ENCODE peak calls at places on chromosome 1, in ten cellular contexts. One of them, this sample, is unnamed.
A peak's percentile ranks its signal among the peaks of the same experiment; 100 is the strongest.

GRCh38 chr1:11784993-11785769 is 20.6 kb downstream of the MTHFR start:
- DNase-seq in thyroid gland: peak; percentile 76
- DNase-seq in AG04449: no peak
- DNase-seq in foreskin fibroblast: no peak
- DNase-seq in heart left ventricle: peak; percentile 81
- DNase-seq in left ventricle myocardium inferior: peak; percentile 78
- DNase-seq in choroid plexus epithelial cell: peak; percentile 63
- DNase-seq in progenitor cell of endocrine pancreas: peak; percentile 64
- DNase-seq in ovary: peak; percentile 85
- DNase-seq in AG09309: no peak
- DNase-seq in this sample: peak; percentile 78

GRCh38 chr1:102318104-102318806 is 321.5 kb upstream of the OLFM3 start:
- DNase-seq in thyroid gland: no peak
- DNase-seq in AG04449: no peak
- DNase-seq in foreskin fibroblast: no peak
- DNase-seq in heart left ventricle: no peak
- DNase-seq in left ventricle myocardium inferior: no peak
- DNase-seq in choroid plexus epithelial cell: no peak
- DNase-seq in progenitor cell of endocrine pancreas: no peak
- DNase-seq in ovary: no peak
- DNase-seq in AG09309: no peak
- DNase-seq in this sample: no peak

GRCh38 chr1:7326366-7326765 is 444.7 kb upstream of the VAMP3 start:
- DNase-seq in thyroid gland: no peak
- DNase-seq in AG04449: no peak
- DNase-seq in foreskin fibroblast: no peak
- DNase-seq in heart left ventricle: no peak
- DNase-seq in left ventricle myocardium inferior: no peak
- DNase-seq in choroid plexus epithelial cell: no peak
- DNase-seq in progenitor cell of endocrine pancreas: no peak
- DNase-seq in ovary: no peak
- DNase-seq in AG09309: no peak
- DNase-seq in this sample: no peak

GRCh38 chr1:57163332-57163731 is 197.5 kb upstream of the C8B start:
- DNase-seq in thyroid gland: no peak
- DNase-seq in AG04449: no peak
- DNase-seq in foreskin fibroblast: no peak
- DNase-seq in heart left ventricle: no peak
- DNase-seq in left ventricle myocardium inferior: no peak
- DNase-seq in choroid plexus epithelial cell: no peak
- DNase-seq in progenitor cell of endocrine pancreas: no peak
- DNase-seq in ovary: no peak
- DNase-seq in AG09309: no peak
- DNase-seq in this sample: no peak

GRCh38 chr1:3501856-3502665 is 47.6 kb downstream of the ARHGEF16 start:
- DNase-seq in thyroid gland: peak; percentile 60
- DNase-seq in AG04449: no peak
- DNase-seq in foreskin fibroblast: no peak
- DNase-seq in heart left ventricle: peak; percentile 51
- DNase-seq in left ventricle myocardium inferior: peak; percentile 55
- DNase-seq in choroid plexus epithelial cell: peak; percentile 65
- DNase-seq in progenitor cell of endocrine pancreas: peak; percentile 75
- DNase-seq in ovary: peak; percentile 72
- DNase-seq in AG09309: no peak
- DNase-seq in this sample: peak; percentile 97

GRCh38 chr1:52544665-52545525 is 8.0 kb downstream of the TUT4 start:
- DNase-seq in thyroid gland: no peak
- DNase-seq in AG04449: no peak
- DNase-seq in foreskin fibroblast: no peak
- DNase-seq in heart left ventricle: no peak
- DNase-seq in left ventricle myocardium inferior: no peak
- DNase-seq in choroid plexus epithelial cell: no peak
- DNase-seq in progenitor cell of endocrine pancreas: no peak
- DNase-seq in ovary: no peak
- DNase-seq in AG09309: no peak
- DNase-seq in this sample: no peak

GRCh38 chr1:15146142-15146541 is 7.4 kb upstream of the TMEM51 start:
- DNase-seq in thyroid gland: no peak
- DNase-seq in AG04449: no peak
- DNase-seq in foreskin fibroblast: no peak
- DNase-seq in heart left ventricle: no peak
- DNase-seq in left ventricle myocardium inferior: no peak
- DNase-seq in choroid plexus epithelial cell: no peak
- DNase-seq in progenitor cell of endocrine pancreas: no peak
- DNase-seq in ovary: no peak
- DNase-seq in AG09309: no peak
- DNase-seq in this sample: no peak

GRCh38 chr1:48107516-48107915 is 110.3 kb upstream of the TRABD2B start:
- DNase-seq in thyroid gland: no peak
- DNase-seq in AG04449: no peak
- DNase-seq in foreskin fibroblast: no peak
- DNase-seq in heart left ventricle: no peak
- DNase-seq in left ventricle myocardium inferior: no peak
- DNase-seq in choroid plexus epithelial cell: peak; percentile 14
- DNase-seq in progenitor cell of endocrine pancreas: no peak
- DNase-seq in ovary: no peak
- DNase-seq in AG09309: no peak
- DNase-seq in this sample: no peak

GRCh38 chr1:154199563-154199879 is 6.6 kb downstream of the CFAP141 start:
- DNase-seq in thyroid gland: no peak
- DNase-seq in AG04449: no peak
- DNase-seq in foreskin fibroblast: no peak
- DNase-seq in heart left ventricle: no peak
- DNase-seq in left ventricle myocardium inferior: no peak
- DNase-seq in choroid plexus epithelial cell: peak; percentile 48
- DNase-seq in progenitor cell of endocrine pancreas: no peak
- DNase-seq in ovary: no peak
- DNase-seq in AG09309: no peak
- DNase-seq in this sample: no peak

GRCh38 chr1:89261926-89262540 is 10.6 kb downstream of the GBP5 start:
- DNase-seq in thyroid gland: peak; percentile 7
- DNase-seq in AG04449: no peak
- DNase-seq in foreskin fibroblast: no peak
- DNase-seq in heart left ventricle: peak; percentile 36
- DNase-seq in left ventricle myocardium inferior: peak; percentile 26
- DNase-seq in choroid plexus epithelial cell: peak; percentile 40
- DNase-seq in progenitor cell of endocrine pancreas: no peak
- DNase-seq in ovary: peak; percentile 60
- DNase-seq in AG09309: no peak
- DNase-seq in this sample: no peak

GRCh38 chr1:168476588-168477379 is 67.0 kb downstream of the XCL2 start:
- DNase-seq in thyroid gland: no peak
- DNase-seq in AG04449: no peak
- DNase-seq in foreskin fibroblast: no peak
- DNase-seq in heart left ventricle: no peak
- DNase-seq in left ventricle myocardium inferior: no peak
- DNase-seq in choroid plexus epithelial cell: no peak
- DNase-seq in progenitor cell of endocrine pancreas: no peak
- DNase-seq in ovary: no peak
- DNase-seq in AG09309: no peak
- DNase-seq in this sample: no peak

GRCh38 chr1:201309420-201309819 is 26.1 kb downstream of the PKP1 start:
- DNase-seq in thyroid gland: peak; percentile 88
- DNase-seq in AG04449: no peak
- DNase-seq in foreskin fibroblast: no peak
- DNase-seq in heart left ventricle: peak; percentile 77
- DNase-seq in left ventricle myocardium inferior: peak; percentile 67
- DNase-seq in choroid plexus epithelial cell: peak; percentile 14
- DNase-seq in progenitor cell of endocrine pancreas: no peak
- DNase-seq in ovary: no peak
- DNase-seq in AG09309: no peak
- DNase-seq in this sample: peak; percentile 70
- TF ChIP-seq CTCF in thyroid gland: no peak
- TF ChIP-seq CTCF in AG04449: no peak
- TF ChIP-seq CTCF in foreskin fibroblast: no peak
- TF ChIP-seq CTCF in heart left ventricle: no peak
- TF ChIP-seq CTCF in left ventricle myocardium inferior: no peak
- TF ChIP-seq CTCF in choroid plexus epithelial cell: no peak
- TF ChIP-seq CTCF in progenitor cell of endocrine pancreas: peak; percentile 40
- TF ChIP-seq CTCF in ovary: no peak
- TF ChIP-seq CTCF in AG09309: no peak
- TF ChIP-seq CTCF in this sample: peak; percentile 22

GRCh38 chr1:235076504-235077162 is 52.0 kb downstream of the TOMM20 start:
- DNase-seq in thyroid gland: no peak
- DNase-seq in AG04449: no peak
- DNase-seq in foreskin fibroblast: no peak
- DNase-seq in heart left ventricle: no peak
- DNase-seq in left ventricle myocardium inferior: no peak
- DNase-seq in choroid plexus epithelial cell: no peak
- DNase-seq in progenitor cell of endocrine pancreas: no peak
- DNase-seq in ovary: no peak
- DNase-seq in AG09309: no peak
- DNase-seq in this sample: no peak

GRCh38 chr1:235077163-235077540 is 51.5 kb downstream of the TOMM20 start:
- DNase-seq in thyroid gland: no peak
- DNase-seq in AG04449: no peak
- DNase-seq in foreskin fibroblast: no peak
- DNase-seq in heart left ventricle: no peak
- DNase-seq in left ventricle myocardium inferior: no peak
- DNase-seq in choroid plexus epithelial cell: no peak
- DNase-seq in progenitor cell of endocrine pancreas: no peak
- DNase-seq in ovary: no peak
- DNase-seq in AG09309: no peak
- DNase-seq in this sample: no peak

GRCh38 chr1:235075121-235075954 is 53.3 kb downstream of the TOMM20 start:
- DNase-seq in thyroid gland: peak; percentile 81
- DNase-seq in AG04449: peak; percentile 82
- DNase-seq in foreskin fibroblast: peak; percentile 90
- DNase-seq in heart left ventricle: peak; percentile 86
- DNase-seq in left ventricle myocardium inferior: peak; percentile 74
- DNase-seq in choroid plexus epithelial cell: peak; percentile 74
- DNase-seq in progenitor cell of endocrine pancreas: no peak
- DNase-seq in ovary: peak; percentile 79
- DNase-seq in AG09309: peak; percentile 71
- DNase-seq in this sample: no peak

GRCh38 chr1:235074335-235075120 is 54.1 kb downstream of the TOMM20 start:
- DNase-seq in thyroid gland: peak; percentile 49
- DNase-seq in AG04449: peak; percentile 72
- DNase-seq in foreskin fibroblast: peak; percentile 77
- DNase-seq in heart left ventricle: peak; percentile 46
- DNase-seq in left ventricle myocardium inferior: peak; percentile 45
- DNase-seq in choroid plexus epithelial cell: peak; percentile 62
- DNase-seq in progenitor cell of endocrine pancreas: no peak
- DNase-seq in ovary: no peak
- DNase-seq in AG09309: peak; percentile 75
- DNase-seq in this sample: no peak

GRCh38 chr1:235075955-235076308 is 52.7 kb downstream of the TOMM20 start:
- DNase-seq in thyroid gland: no peak
- DNase-seq in AG04449: no peak
- DNase-seq in foreskin fibroblast: no peak
- DNase-seq in heart left ventricle: no peak
- DNase-seq in left ventricle myocardium inferior: no peak
- DNase-seq in choroid plexus epithelial cell: peak; percentile 40
- DNase-seq in progenitor cell of endocrine pancreas: no peak
- DNase-seq in ovary: no peak
- DNase-seq in AG09309: no peak
- DNase-seq in this sample: no peak
- TF ChIP-seq CTCF in thyroid gland: no peak
- TF ChIP-seq CTCF in AG04449: peak; percentile 2
- TF ChIP-seq CTCF in foreskin fibroblast: no peak
- TF ChIP-seq CTCF in heart left ventricle: no peak
- TF ChIP-seq CTCF in left ventricle myocardium inferior: peak; percentile 13
- TF ChIP-seq CTCF in choroid plexus epithelial cell: peak; percentile 41
- TF ChIP-seq CTCF in progenitor cell of endocrine pancreas: no peak
- TF ChIP-seq CTCF in ovary: no peak
- TF ChIP-seq CTCF in AG09309: no peak
- TF ChIP-seq CTCF in this sample: no peak

GRCh38 chr1:108314815-108315214 is 70.9 kb upstream of the NBPF4 start:
- DNase-seq in thyroid gland: no peak
- DNase-seq in AG04449: no peak
- DNase-seq in foreskin fibroblast: no peak
- DNase-seq in heart left ventricle: no peak
- DNase-seq in left ventricle myocardium inferior: no peak
- DNase-seq in choroid plexus epithelial cell: no peak
- DNase-seq in progenitor cell of endocrine pancreas: no peak
- DNase-seq in ovary: no peak
- DNase-seq in AG09309: no peak
- DNase-seq in this sample: no peak

GRCh38 chr1:108320851-108321250 is 77.0 kb upstream of the NBPF4 start:
- DNase-seq in thyroid gland: no peak
- DNase-seq in AG04449: no peak
- DNase-seq in foreskin fibroblast: no peak
- DNase-seq in heart left ventricle: no peak
- DNase-seq in left ventricle myocardium inferior: no peak
- DNase-seq in choroid plexus epithelial cell: no peak
- DNase-seq in progenitor cell of endocrine pancreas: no peak
- DNase-seq in ovary: no peak
- DNase-seq in AG09309: no peak
- DNase-seq in this sample: no peak

GRCh38 chr1:108316545-108316944 is 72.7 kb upstream of the NBPF4 start:
- DNase-seq in thyroid gland: no peak
- DNase-seq in AG04449: no peak
- DNase-seq in foreskin fibroblast: peak; percentile 0
- DNase-seq in heart left ventricle: no peak
- DNase-seq in left ventricle myocardium inferior: no peak
- DNase-seq in choroid plexus epithelial cell: peak; percentile 9
- DNase-seq in progenitor cell of endocrine pancreas: no peak
- DNase-seq in ovary: no peak
- DNase-seq in AG09309: no peak
- DNase-seq in this sample: no peak
- TF ChIP-seq CTCF in thyroid gland: no peak
- TF ChIP-seq CTCF in AG04449: peak; percentile 4
- TF ChIP-seq CTCF in foreskin fibroblast: peak; percentile 30
- TF ChIP-seq CTCF in heart left ventricle: no peak
- TF ChIP-seq CTCF in left ventricle myocardium inferior: no peak
- TF ChIP-seq CTCF in choroid plexus epithelial cell: peak; percentile 36
- TF ChIP-seq CTCF in progenitor cell of endocrine pancreas: peak; percentile 36
- TF ChIP-seq CTCF in ovary: no peak
- TF ChIP-seq CTCF in AG09309: peak; percentile 37
- TF ChIP-seq CTCF in this sample: peak; percentile 14

GRCh38 chr1:43973981-43974442 is 748 bp upstream of the ATP6V0B start:
- DNase-seq in thyroid gland: no peak
- DNase-seq in AG04449: no peak
- DNase-seq in foreskin fibroblast: no peak
- DNase-seq in heart left ventricle: no peak
- DNase-seq in left ventricle myocardium inferior: no peak
- DNase-seq in choroid plexus epithelial cell: peak; percentile 22
- DNase-seq in progenitor cell of endocrine pancreas: no peak
- DNase-seq in ovary: no peak
- DNase-seq in AG09309: no peak
- DNase-seq in this sample: no peak

GRCh38 chr1:43976045-43976444 is 1.3 kb downstream of the ATP6V0B start:
- DNase-seq in thyroid gland: no peak
- DNase-seq in AG04449: no peak
- DNase-seq in foreskin fibroblast: no peak
- DNase-seq in heart left ventricle: no peak
- DNase-seq in left ventricle myocardium inferior: no peak
- DNase-seq in choroid plexus epithelial cell: no peak
- DNase-seq in progenitor cell of endocrine pancreas: no peak
- DNase-seq in ovary: no peak
- DNase-seq in AG09309: no peak
- DNase-seq in this sample: no peak

GRCh38 chr1:43976890-43977289 is 2.1 kb upstream of the B4GALT2 start:
- DNase-seq in thyroid gland: no peak
- DNase-seq in AG04449: no peak
- DNase-seq in foreskin fibroblast: no peak
- DNase-seq in heart left ventricle: no peak
- DNase-seq in left ventricle myocardium inferior: no peak
- DNase-seq in choroid plexus epithelial cell: no peak
- DNase-seq in progenitor cell of endocrine pancreas: no peak
- DNase-seq in ovary: no peak
- DNase-seq in AG09309: no peak
- DNase-seq in this sample: no peak

GRCh38 chr1:43975249-43975961 is 645 bp downstream of the ATP6V0B start:
- DNase-seq in thyroid gland: peak; percentile 84
- DNase-seq in AG04449: no peak
- DNase-seq in foreskin fibroblast: no peak
- DNase-seq in heart left ventricle: peak; percentile 65
- DNase-seq in left ventricle myocardium inferior: peak; percentile 64
- DNase-seq in choroid plexus epithelial cell: peak; percentile 33
- DNase-seq in progenitor cell of endocrine pancreas: no peak
- DNase-seq in ovary: peak; percentile 66
- DNase-seq in AG09309: no peak
- DNase-seq in this sample: peak; percentile 49

GRCh38 chr1:43974443-43975248 is at the start of gene ATP6V0B:
- DNase-seq in thyroid gland: peak; percentile 97
- DNase-seq in AG04449: peak; percentile 28
- DNase-seq in foreskin fibroblast: peak; percentile 94
- DNase-seq in heart left ventricle: peak; percentile 97
- DNase-seq in left ventricle myocardium inferior: peak; percentile 98
- DNase-seq in choroid plexus epithelial cell: peak; percentile 95
- DNase-seq in progenitor cell of endocrine pancreas: peak; percentile 84
- DNase-seq in ovary: peak; percentile 96
- DNase-seq in AG09309: peak; percentile 54
- DNase-seq in this sample: peak; percentile 95
- TF ChIP-seq CTCF in thyroid gland: no peak
- TF ChIP-seq CTCF in AG04449: peak; percentile 36
- TF ChIP-seq CTCF in foreskin fibroblast: no peak
- TF ChIP-seq CTCF in heart left ventricle: no peak
- TF ChIP-seq CTCF in left ventricle myocardium inferior: peak; percentile 36
- TF ChIP-seq CTCF in choroid plexus epithelial cell: no peak
- TF ChIP-seq CTCF in progenitor cell of endocrine pancreas: no peak
- TF ChIP-seq CTCF in ovary: peak; percentile 68
- TF ChIP-seq CTCF in AG09309: peak; percentile 22
- TF ChIP-seq CTCF in this sample: no peak

This sample was measured in nephron progenitor cell.